ENCODE peak calls at places on chromosomes 13 and 19, in nine cellular contexts. I is IMR-90, B is mammary epithelial cell, H is cardiac muscle cell, X is K562, U is upper lobe of right lung, F is endodermal cell, M is psoas muscle, W is H1. J is an unnamed sample.
A peak's percentile ranks its signal among the peaks of the same experiment; 100 is the strongest.

GRCh38 chr13:112933649-112934048 is 35.4 kb upstream of the MCF2L start:
- DNase-seq in B (no peak), H (no peak), I (no peak), U (no peak), M (no peak), W (no peak), F (no peak), X (no peak), J (no peak)

GRCh38 chr13:23450340-23451046 is 17.0 kb upstream of the SACS start:
- DNase-seq in H (no peak), B (no peak), X (no peak), W (no peak), U (no peak), M (peak; percentile 68), F (no peak), I (no peak), J (no peak)

GRCh38 chr19:54551950-54552912 is 21.4 kb upstream of the LILRA2 start:
- DNase-seq in U (peak; percentile 64), I (no peak), B (no peak), M (peak; percentile 60), F (no peak), H (no peak), W (no peak), X (no peak), J (no peak)

GRCh38 chr19:53982611-53983010 is 8.8 kb upstream of the CACNG6 start:
- DNase-seq in B (no peak), W (no peak), U (no peak), X (no peak), F (peak; percentile 71), M (peak; percentile 85), H (peak; percentile 63), I (no peak), J (no peak)

GRCh38 chr13:71798723-71799122 is 68.3 kb downstream of the DACH1 start:
- DNase-seq in X (no peak), I (no peak), W (no peak), H (no peak), F (no peak), B (no peak), U (no peak), M (no peak), J (no peak)

GRCh38 chr13:98653471-98653985 is 76.6 kb upstream of the STK24 start:
- DNase-seq in X (peak; percentile 65), U (peak; percentile 76), F (peak; percentile 97), W (peak; percentile 77), H (peak; percentile 89), I (peak; percentile 71), B (peak; percentile 76), M (peak; percentile 79), J (no peak)

GRCh38 chr13:110233682-110234280 is 73.2 kb downstream of the COL4A1 start:
- DNase-seq in F (peak; percentile 15), H (no peak), W (no peak), U (no peak), X (no peak), B (no peak), M (peak; percentile 25), I (no peak), J (no peak)

GRCh38 chr13:66887088-66887487 is 343.0 kb downstream of the PCDH9 start:
- DNase-seq in F (no peak), U (no peak), X (no peak), B (no peak), W (no peak), H (no peak), I (peak; percentile 57), M (no peak), J (no peak)

GRCh38 chr19:38492147-38492813 is 58.8 kb downstream of the RYR1 start:
- DNase-seq in B (no peak), W (no peak), I (no peak), U (no peak), M (no peak), X (no peak), F (no peak), H (no peak), J (no peak)

DNA sequence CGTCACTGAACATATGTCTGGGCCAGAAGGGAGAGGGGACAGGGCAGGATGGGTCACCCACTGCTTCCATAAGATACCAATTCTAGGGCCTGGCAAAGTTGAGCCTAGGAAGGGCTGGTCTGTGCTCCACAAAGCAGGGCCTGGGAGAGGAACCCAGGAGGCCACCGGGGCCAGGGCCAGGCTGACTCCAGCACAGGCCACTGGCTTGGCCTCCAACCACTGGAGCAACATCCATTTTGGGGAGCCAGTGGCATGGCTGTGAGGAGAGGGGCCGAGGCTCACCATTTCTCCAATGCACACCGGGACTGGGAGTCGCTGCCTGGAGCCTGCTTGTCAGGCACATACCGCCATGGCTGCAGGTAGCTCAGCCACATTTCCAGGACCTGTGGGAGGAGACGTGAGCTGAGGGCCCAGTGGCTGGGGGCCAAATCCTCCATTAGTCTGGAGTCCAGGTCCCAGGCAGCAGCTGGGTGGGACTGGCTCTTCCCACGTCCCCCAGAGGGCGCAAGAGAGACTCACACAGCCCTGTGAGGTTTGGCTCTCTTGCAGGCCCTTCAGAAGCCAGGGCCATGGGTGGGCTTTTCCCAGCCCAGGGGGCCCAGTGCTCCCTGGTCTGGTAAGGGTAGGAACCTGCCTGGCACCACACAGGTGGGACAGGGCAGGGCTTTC is 27.7 kb downstream of the TUBA3C start:
- DNase-seq in M (no peak), I (no peak), H (no peak), W (no peak), X (peak; percentile 56), U (peak; percentile 57), F (no peak), B (no peak), J (no peak)
- TF ChIP-seq CTCF in M (no peak), I (no peak), H (no peak), W (no peak), X (peak; percentile 46), U (peak; percentile 16), F (no peak), B (no peak), J (no peak)

DNA sequence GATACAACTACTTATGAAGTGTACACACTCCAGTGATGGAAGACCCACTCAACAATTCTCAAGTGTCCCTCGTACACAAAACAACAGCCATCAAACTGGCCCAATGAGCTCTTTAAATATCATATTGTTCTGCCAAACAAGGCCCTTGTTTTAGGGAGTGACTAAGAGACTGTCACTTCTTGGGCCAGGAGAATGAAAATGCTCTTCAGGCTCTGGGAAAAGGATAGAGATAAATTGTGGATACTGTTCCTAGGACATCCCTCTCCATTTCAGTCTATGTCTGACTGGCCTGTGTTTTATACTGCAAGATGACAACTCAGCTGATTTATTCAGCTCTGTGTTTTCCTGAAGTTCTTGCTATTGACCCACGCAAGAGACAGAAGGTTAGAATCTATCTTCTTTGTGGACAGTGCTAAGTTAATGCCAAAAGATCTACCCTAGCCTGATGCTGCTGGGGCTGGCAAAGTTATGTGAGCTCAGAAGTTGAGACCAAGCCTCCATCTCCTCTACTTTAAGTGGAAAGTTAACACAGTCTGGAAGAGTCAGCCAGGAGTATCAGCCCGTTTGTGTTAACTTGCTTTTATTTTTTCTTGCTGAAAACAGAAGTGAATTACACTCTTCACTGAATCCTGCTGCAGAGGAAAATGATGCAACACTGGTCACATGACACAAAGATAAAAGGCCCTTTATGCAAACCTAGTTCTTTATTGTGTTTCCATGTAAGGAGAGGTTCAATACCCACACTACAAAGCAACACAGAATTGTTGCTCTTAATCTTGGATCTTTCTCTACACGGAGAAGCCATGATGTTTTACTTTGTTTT is 14.6 kb downstream of the FRY start:
- DNase-seq in F (no peak), U (no peak), I (peak; percentile 56), H (no peak), M (no peak), W (no peak), X (no peak), B (peak; percentile 17), J (no peak)
- H3K4me1 ChIP-seq in F (peaks cover 4% of the 10 kb centered on the region), U (peaks cover 13% of the 10 kb centered on the region), I (peaks cover 13% of the 10 kb centered on the region), H (peaks cover 6% of the 10 kb centered on the region), M (peaks cover 8% of the 10 kb centered on the region), W (no peaks in the 10 kb centered on the region), X (no peaks in the 10 kb centered on the region), B (peaks cover 5% of the 10 kb centered on the region), J (no peaks in the 10 kb centered on the region)

DNA sequence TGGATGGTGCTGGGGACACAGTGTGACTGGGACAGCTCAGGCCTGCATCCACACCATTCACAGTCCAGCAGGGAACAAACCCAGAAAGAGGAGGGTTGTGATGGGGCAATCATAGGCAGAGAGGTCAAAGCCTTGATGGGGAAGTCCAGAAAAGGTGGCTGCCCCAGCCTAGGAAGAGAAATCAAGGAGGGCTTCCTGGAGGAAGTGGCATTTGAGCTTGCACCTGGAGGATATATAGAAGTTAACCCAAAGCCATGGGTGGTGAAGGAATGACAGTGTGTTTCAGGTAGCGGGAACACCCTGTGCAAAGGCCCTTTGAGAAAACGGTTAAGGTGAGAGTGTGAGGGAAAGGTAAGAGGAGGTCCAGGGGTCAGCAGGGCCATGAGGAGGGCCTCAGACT is 2.6 kb upstream of the PRX start:
- DNase-seq in I (no peak), H (no peak), B (no peak), W (no peak), U (no peak), F (no peak), M (no peak), X (no peak), J (no peak)
- H3K27ac ChIP-seq in I (no peak overlapping the region), H (no peak overlapping the region), B (no peak overlapping the region), W (no peak overlapping the region), U (peak overlapping the region; percentile 82), F (no peak overlapping the region), M (peak overlapping the region; percentile 77), X (peak overlapping the region; percentile 88), J (no peak overlapping the region)

GRCh38 chr19:52270266-52270885 is 989 bp downstream of the ZNF766 start:
- DNase-seq in M (no peak), U (no peak), B (peak; percentile 6), W (no peak), X (peak; percentile 23), H (no peak), I (peak; percentile 17), F (peak; percentile 53), J (no peak)

GRCh38 chr19:52274191-52274590 is 4.8 kb downstream of the ZNF766 start:
- DNase-seq in U (no peak), M (no peak), F (no peak), W (no peak), I (no peak), X (no peak), B (no peak), H (no peak), J (no peak)

GRCh38 chr19:52273301-52273700 is 3.9 kb downstream of the ZNF766 start:
- DNase-seq in H (no peak), U (no peak), W (no peak), B (no peak), M (no peak), F (no peak), X (no peak), I (no peak), J (no peak)

DNA sequence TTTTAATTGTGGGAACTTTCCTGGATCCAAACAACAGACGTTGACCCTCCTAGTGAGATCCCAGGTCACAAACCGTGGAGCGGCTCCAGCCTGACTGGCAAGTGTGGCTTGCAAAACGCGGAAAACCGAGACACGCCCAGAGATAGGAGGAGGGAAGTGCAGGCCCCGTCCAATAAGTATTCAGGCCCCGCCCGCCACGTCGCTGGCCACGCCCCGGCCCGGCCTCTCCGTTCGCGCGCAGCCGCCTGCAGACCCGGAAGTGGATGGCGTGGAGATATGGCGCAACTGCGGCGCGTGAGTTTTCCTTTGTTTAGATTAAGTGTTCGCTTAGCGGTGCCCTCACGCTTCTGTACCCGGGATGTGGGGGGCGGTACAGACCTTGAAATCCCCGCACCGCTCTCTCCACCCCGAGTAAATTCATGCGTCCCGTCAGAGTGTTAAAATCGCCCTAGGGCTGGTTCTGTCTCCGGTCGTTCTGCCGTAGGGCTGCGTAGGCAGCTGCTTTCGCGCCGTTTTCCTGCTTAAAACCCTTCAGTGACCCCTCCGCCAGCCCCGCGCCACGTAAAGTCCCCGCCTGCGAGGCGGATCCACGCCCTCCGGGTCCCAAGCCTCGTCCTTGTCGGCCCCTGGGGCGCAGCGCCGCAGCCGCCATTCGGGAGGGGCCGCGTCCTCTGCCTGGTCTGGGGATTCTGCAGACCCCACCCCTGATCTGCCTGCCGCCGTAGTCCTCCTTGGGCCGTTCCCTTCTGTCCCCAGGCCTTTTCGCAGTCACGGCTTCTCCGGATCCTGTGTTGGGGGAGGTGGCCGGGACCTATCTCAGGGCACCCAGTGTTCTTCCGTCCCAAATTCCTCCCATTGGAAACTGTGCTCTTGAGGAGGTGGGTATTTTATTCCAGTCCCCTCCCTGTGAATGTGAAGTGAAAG is at the start of gene ZNF766:
- DNase-seq in I (peak; percentile 94), H (peak; percentile 96), U (peak; percentile 99), W (peak; percentile 79), X (peak; percentile 95), B (peak; percentile 91), F (peak; percentile 98), M (peak; percentile 99), J (peak; percentile 93)
- TF ChIP-seq CTCF in I (no peak), H (no peak), U (no peak), W (no peak), X (no peak), B (no peak), F (no peak), M (no peak), J (no peak)

J was measured in RWPE2.